ENCODE peak calls at places on chromosomes 3 and 15, in eight cellular contexts. E is RWPE1; J is heart right ventricle; U is stimulated activated CD8-positive, alpha-beta memory T cell treated with anti-CD3 and anti-CD28 coated beads, Interleukin-7, amount 100 ng/mL, for 24 hours; S is EH; H is kidney glomerular epithelial cell; A is KBM-7; F is stimulated activated CD4-positive, alpha-beta T cell treated with anti-CD3 and anti-CD28 coated beads, Interleukin-15, amount 100 ng/mL, for 1 hour. P is an unnamed sample.

GRCh38 chr3:184255291-184256039 is 5.9 kb downstream of the CAMK2N2 start:
- DNase-seq in A (no peak), H (no peak), F (no peak), E (no peak), U (no peak), J (no peak), S (no peak), P (no peak)

GRCh38 chr3:78154521-78155186 is 1114.8 kb downstream of the ROBO2 start:
- DNase-seq in S (peak; percentile 6), H (no peak), J (no peak), A (no peak), F (no peak), U (no peak), E (no peak), P (no peak)

GRCh38 chr3:151852074-151852811 is 21.2 kb upstream of the SUCNR1 start:
- DNase-seq in U (no peak), E (no peak), F (no peak), S (no peak), A (peak; percentile 55), H (no peak), J (no peak), P (no peak)

GRCh38 chr3:58880182-58880581 is 169.6 kb downstream of the CFAP20DC start:
- DNase-seq in U (no peak), J (no peak), A (no peak), F (no peak), E (no peak), S (peak; percentile 11), H (no peak), P (no peak)

GRCh38 chr3:79367066-79367465 is 400.7 kb downstream of the ROBO1 start:
- DNase-seq in H (peak; percentile 37), F (no peak), J (no peak), E (no peak), A (no peak), S (peak; percentile 72), U (no peak), P (no peak)

GRCh38 chr3:61538486-61538885 is 22.9 kb upstream of the PTPRG start:
- DNase-seq in S (no peak), A (no peak), U (no peak), F (no peak), J (no peak), E (no peak), H (no peak), P (no peak)

GRCh38 chr15:45458746-45459403 is 63.7 kb downstream of the SLC30A4 start:
- DNase-seq in U (peak; percentile 77), S (peak; percentile 54), E (peak; percentile 61), A (peak; percentile 81), H (peak; percentile 36), J (peak; percentile 49), F (peak; percentile 68), P (peak; percentile 89)

GRCh38 chr3:52423214-52423613 is 21.7 kb downstream of the SEMA3G start:
- DNase-seq in F (no peak), U (no peak), E (no peak), J (no peak), A (no peak), H (no peak), S (no peak), P (no peak)

GRCh38 chr15:57736591-57736990 is 30.1 kb downstream of the POLR2M start:
- DNase-seq in H (no peak), F (no peak), J (no peak), E (no peak), U (no peak), S (no peak), A (no peak), P (no peak)

GRCh38 chr15:81948142-81948709 is 97.6 kb downstream of the MEX3B start:
- DNase-seq in F (no peak), E (no peak), A (peak; percentile 89), J (no peak), U (no peak), S (no peak), H (no peak), P (no peak)

GRCh38 chr3:156024904-156025303 is 95.5 kb upstream of the KCNAB1 start:
- DNase-seq in J (no peak), H (no peak), A (no peak), S (peak; percentile 40), F (no peak), E (peak; percentile 13), U (no peak), P (no peak)

GRCh38 chr3:63912768-63913588 is 795 bp upstream of the SCAANT1 start:
- DNase-seq in S (peak; percentile 60), A (no peak), J (peak; percentile 42), F (no peak), H (no peak), E (peak; percentile 60), U (peak; percentile 16), P (peak; percentile 44)

GRCh38 chr3:150495563-150496168 is 50.6 kb downstream of the SERP1 start:
- DNase-seq in J (no peak), S (peak; percentile 63), E (peak; percentile 56), U (no peak), H (peak; percentile 11), F (no peak), A (peak; percentile 76), P (no peak)

GRCh38 chr15:47116698-47117097 is 600.6 kb upstream of the SEMA6D start:
- DNase-seq in U (no peak), H (no peak), E (no peak), F (no peak), S (no peak), A (no peak), J (no peak), P (no peak)

GRCh38 chr3:60536420-60536819 is 714.8 kb downstream of the FHIT start:
- DNase-seq in S (no peak), U (no peak), E (no peak), H (peak; percentile 80), A (no peak), J (no peak), F (no peak), P (no peak)

GRCh38 chr3:170471149-170471548 is 52.5 kb downstream of the CLDN11 start:
- DNase-seq in H (no peak), E (no peak), J (no peak), U (no peak), S (no peak), F (no peak), A (no peak), P (no peak)

GRCh38 chr3:188214442-188214841 is 60.5 kb downstream of the LPP start:
- DNase-seq in U (no peak), H (no peak), A (peak; percentile 65), F (no peak), J (no peak), S (peak; percentile 28), E (no peak), P (no peak)

GRCh38 chr15:33559207-33559890 is 248.6 kb downstream of the RYR3 start:
- DNase-seq in U (no peak), H (peak; percentile 48), A (no peak), E (no peak), F (no peak), S (no peak), J (no peak), P (no peak)

GRCh38 chr15:91853501-91853967 is at the start of gene SLCO3A1:
- DNase-seq in H (peak; percentile 37), F (peak; percentile 51), A (peak; percentile 42), S (peak; percentile 67), U (no peak), J (peak; percentile 87), E (peak; percentile 65), P (peak; percentile 45)

GRCh38 chr15:76328962-76329361 is 7.6 kb upstream of the ISL2 start:
- DNase-seq in F (no peak), A (no peak), E (peak; percentile 28), H (peak; percentile 43), U (no peak), J (no peak), S (peak; percentile 59), P (no peak)

GRCh38 chr15:41286665-41287333 is 45.6 kb downstream of the OIP5 start:
- DNase-seq in S (peak; percentile 61), E (no peak), F (no peak), H (no peak), A (no peak), J (no peak), U (no peak), P (no peak)

GRCh38 chr3:35305406-35305805 is 333.9 kb upstream of the ARPP21 start:
- DNase-seq in E (no peak), J (no peak), A (no peak), H (no peak), U (no peak), S (no peak), F (no peak), P (no peak)

GRCh38 chr3:145899229-145899628 is 261.8 kb downstream of the PLOD2 start:
- DNase-seq in F (no peak), E (no peak), H (no peak), S (no peak), A (no peak), J (no peak), U (no peak), P (no peak)

GRCh38 chr3:156516284-156516683 is 38.6 kb downstream of the SSR3 start:
- DNase-seq in H (no peak), U (no peak), A (no peak), E (no peak), S (no peak), J (peak; percentile 23), F (no peak), P (no peak)

GRCh38 chr3:163779396-163780344 is 1298.6 kb downstream of the SI start:
- DNase-seq in E (no peak), J (no peak), U (no peak), S (no peak), F (no peak), H (no peak), A (no peak), P (no peak)

GRCh38 chr3:108455212-108455705 is 55.1 kb downstream of the MYH15 start:
- DNase-seq in F (no peak), A (no peak), S (no peak), H (no peak), J (no peak), E (no peak), U (no peak), P (no peak)

GRCh38 chr3:126998728-126999127 is 15.8 kb downstream of the PLXNA1 start:
- DNase-seq in H (no peak), F (no peak), U (no peak), E (no peak), J (no peak), A (no peak), S (no peak), P (no peak)

GRCh38 chr3:184284696-184285095 is 8.9 kb downstream of the ECE2 start:
- DNase-seq in S (peak; percentile 85), F (no peak), J (no peak), H (peak; percentile 54), E (peak; percentile 67), A (peak; percentile 75), U (no peak), P (no peak)

GRCh38 chr3:105829879-105830622 is 38.8 kb downstream of the CBLB start:
- DNase-seq in F (no peak), H (no peak), U (no peak), S (no peak), E (no peak), J (no peak), A (no peak), P (no peak)

GRCh38 chr15:69468241-69469121 is 15.9 kb downstream of the RPLP1 start:
- DNase-seq in S (peak; percentile 55), F (peak; percentile 66), E (peak; percentile 93), U (peak; percentile 36), H (peak; percentile 90), J (no peak), A (peak; percentile 85), P (no peak)

GRCh38 chr15:98734472-98735284 is 86.3 kb downstream of the IGF1R start:
- DNase-seq in F (no peak), A (peak; percentile 44), S (peak; percentile 59), H (peak; percentile 26), U (no peak), J (no peak), E (no peak), P (no peak)

GRCh38 chr15:76904461-76905012 is 603 bp downstream of the SCAPER start:
- DNase-seq in J (peak; percentile 12), H (no peak), U (peak; percentile 2), E (peak; percentile 57), A (peak; percentile 61), F (no peak), S (peak; percentile 31), P (no peak)

GRCh38 chr15:79015416-79015815 is 70.6 kb upstream of the CTSH start:
- DNase-seq in U (no peak), A (no peak), S (no peak), E (no peak), F (no peak), H (no peak), J (no peak), P (no peak)

GRCh38 chr3:188624384-188624783 is 470.4 kb downstream of the LPP start:
- DNase-seq in H (peak; percentile 11), E (no peak), S (peak; percentile 87), J (no peak), U (no peak), A (no peak), F (no peak), P (no peak)

P was measured in mesothelial cell of epicardium.